ENCODE peak calls at places on chromosomes 16 and 17, in nine cellular contexts. V is heart left ventricle, T is WERI-Rb-1, C is AG10803, G is fibroblast of pulmonary artery, E is AG09309, Q is mucosa of descending colon, A is foreskin fibroblast, F is right lobe of liver. X is an unnamed sample.

GRCh38 chr17:69275751-69276150 is 47.1 kb upstream of the ABCA10 start:
- DNase-seq in C (no peak), G (no peak), E (no peak), T (no peak), Q (no peak), A (no peak), F (no peak), V (no peak), X (no peak)

GRCh38 chr16:71769222-71769621 is 39.4 kb downstream of the AP1G1 start:
- DNase-seq in G (no peak), A (no peak), F (no peak), T (no peak), V (no peak), E (no peak), Q (no peak), C (no peak), X (peak; percentile 14)

GRCh38 chr17:56777859-56778258 is 55.9 kb downstream of the C17orf67 start:
- DNase-seq in T (no peak), E (no peak), V (no peak), A (peak; percentile 81), G (peak; percentile 9), F (no peak), C (peak; percentile 68), Q (no peak), X (peak; percentile 42)

GRCh38 chr16:15482068-15482747 is 47.8 kb downstream of the BMERB1 start:
- DNase-seq in A (peak; percentile 95), F (peak; percentile 77), T (peak; percentile 35), E (peak; percentile 83), C (peak; percentile 92), V (peak; percentile 48), Q (peak; percentile 33), G (peak; percentile 95), X (peak; percentile 99)

GRCh38 chr17:74855323-74855722 is 4.4 kb downstream of the GRIN2C start:
- DNase-seq in C (no peak), G (no peak), Q (no peak), V (no peak), F (no peak), A (no peak), E (no peak), T (no peak), X (no peak)

GRCh38 chr17:59620518-59621259 is 994 bp downstream of the CLTC start:
- DNase-seq in G (peak; percentile 39), C (peak; percentile 23), V (peak; percentile 38), A (no peak), E (no peak), F (peak; percentile 35), T (peak; percentile 73), Q (peak; percentile 63), X (peak; percentile 46)

GRCh38 chr16:72481419-72481818 is 309.5 kb upstream of the PMFBP1 start:
- DNase-seq in C (peak; percentile 7), G (peak; percentile 72), T (no peak), F (no peak), V (no peak), Q (no peak), E (no peak), A (no peak), X (no peak)

GRCh38 chr17:34579979-34580684 is 750 bp downstream of the TMEM132E start:
- DNase-seq in T (no peak), C (peak; percentile 7), V (peak; percentile 30), A (peak; percentile 16), Q (no peak), G (no peak), E (no peak), F (peak; percentile 38), X (peak; percentile 2)

GRCh38 chr16:59060212-59060611 is 326.1 kb upstream of the GOT2 start:
- DNase-seq in E (no peak), A (peak; percentile 69), T (no peak), F (no peak), G (peak; percentile 59), C (peak; percentile 79), Q (no peak), V (no peak), X (peak; percentile 74)

GRCh38 chr17:33572615-33573014 is 279.5 kb upstream of the ASIC2 start:
- DNase-seq in V (no peak), Q (no peak), E (no peak), F (no peak), C (no peak), G (peak; percentile 20), T (no peak), A (no peak), X (no peak)

GRCh38 chr17:28878981-28879380 is 18.6 kb downstream of the FLOT2 start:
- DNase-seq in F (no peak), Q (no peak), A (peak; percentile 23), T (peak; percentile 80), E (no peak), V (no peak), G (peak; percentile 58), C (peak; percentile 32), X (peak; percentile 78)

GRCh38 chr17:35214631-35215273 is 20.6 kb upstream of the SLC35G3 start:
- DNase-seq in V (no peak), T (no peak), F (no peak), Q (no peak), C (no peak), A (no peak), G (no peak), E (no peak), X (no peak)

GRCh38 chr17:77936881-77937280 is 21.6 kb upstream of the TNRC6C start:
- DNase-seq in V (no peak), C (no peak), T (no peak), F (no peak), Q (no peak), A (no peak), E (no peak), G (no peak), X (no peak)

GRCh38 chr17:72539981-72540897 is 419.4 kb downstream of the SOX9 start:
- DNase-seq in F (peak; percentile 62), Q (peak; percentile 91), E (no peak), T (peak; percentile 71), G (peak; percentile 67), V (peak; percentile 62), C (peak; percentile 62), A (peak; percentile 74), X (peak; percentile 69)

GRCh38 chr17:29112780-29113295 is 67.4 kb downstream of the MYO18A start:
- DNase-seq in A (no peak), V (peak; percentile 52), G (peak; percentile 38), T (no peak), E (no peak), C (peak; percentile 69), F (no peak), Q (no peak), X (no peak)

GRCh38 chr17:81230043-81230820 is 7.5 kb upstream of the CEP131 start:
- DNase-seq in F (peak; percentile 23), V (no peak), C (no peak), E (no peak), A (no peak), G (no peak), T (peak; percentile 75), Q (no peak), X (no peak)

GRCh38 chr16:18048858-18049257 is 287.7 kb downstream of the NPIPA8 start:
- DNase-seq in A (no peak), F (no peak), V (no peak), E (no peak), Q (no peak), G (no peak), C (no peak), T (no peak), X (no peak)

GRCh38 chr17:59684967-59685366 is 22.3 kb downstream of the PTRH2 start:
- DNase-seq in V (no peak), Q (no peak), A (no peak), C (no peak), G (no peak), T (no peak), E (no peak), F (no peak), X (no peak)

GRCh38 chr17:31584436-31585279 is 193.2 kb downstream of the RAB11FIP4 start:
- DNase-seq in G (no peak), A (no peak), F (no peak), C (no peak), V (no peak), E (no peak), Q (no peak), T (no peak), X (no peak)

DNA sequence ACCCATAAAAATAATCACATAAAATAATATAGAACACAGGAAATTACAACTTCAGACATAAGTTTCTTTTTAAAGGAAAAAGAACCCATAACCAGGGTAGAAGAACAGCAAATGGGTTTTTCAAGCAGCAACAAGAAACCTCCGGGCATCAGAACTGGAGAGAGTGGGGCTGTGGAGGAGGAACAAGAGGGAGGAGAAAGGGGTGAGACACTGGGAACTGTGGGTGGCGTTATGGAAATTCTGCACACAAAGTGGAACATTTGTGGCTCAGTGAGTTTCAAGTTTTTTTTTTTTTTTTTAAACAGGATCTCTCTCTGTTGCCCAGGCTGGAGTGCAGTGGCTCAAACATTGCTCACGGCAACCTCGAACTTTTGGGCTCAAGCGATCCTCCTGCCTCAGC is 22.6 kb downstream of the EMP2 start:
- DNase-seq in A (no peak), T (no peak), F (no peak), E (no peak), Q (no peak), V (no peak), G (no peak), C (no peak), X (no peak)
- H3K4me3 ChIP-seq in A (no peak overlapping the region), T (no peak overlapping the region), F (no peak overlapping the region), E (no peak overlapping the region), Q (no peak overlapping the region), V (no peak overlapping the region), G (no peak overlapping the region), C (no peak overlapping the region), X (no peak overlapping the region)

GRCh38 chr17:42536372-42537155 is 523 bp downstream of the NAGLU start:
- DNase-seq in C (peak; percentile 84), V (peak; percentile 81), G (peak; percentile 87), Q (peak; percentile 91), A (peak; percentile 87), E (no peak), F (peak; percentile 94), T (peak; percentile 92), X (peak; percentile 79)
- TF ChIP-seq CTCF in C (no peak), V (peak; percentile 14), G (no peak), Q (no peak), A (no peak), E (no peak), F (no peak), T (no peak), X (no peak)

GRCh38 chr17:42780816-42781638 is 617 bp downstream of the WNK4 start:
- DNase-seq in E (no peak), F (peak; percentile 27), A (no peak), V (no peak), C (no peak), Q (no peak), G (no peak), T (peak; percentile 47), X (no peak)
- H3K4me3 ChIP-seq in E (peak overlapping the region; percentile 90), F (no peak overlapping the region), A (peak overlapping the region; percentile 82), V (peak overlapping the region; percentile 30), C (peak overlapping the region; percentile 78), Q (peak overlapping the region; percentile 48), G (peak overlapping the region; percentile 70), T (peak overlapping the region; percentile 59), X (peak overlapping the region; percentile 64)

GRCh38 chr17:44637066-44637465 is 19.2 kb upstream of the MEIOC start:
- DNase-seq in G (no peak), F (no peak), A (no peak), T (no peak), E (no peak), C (no peak), V (no peak), Q (no peak), X (peak; percentile 57)

GRCh38 chr17:44633998-44634397 is 22.3 kb upstream of the MEIOC start:
- DNase-seq in T (no peak), A (no peak), C (no peak), Q (no peak), V (no peak), F (no peak), E (no peak), G (no peak), X (no peak)

GRCh38 chr17:44630703-44631102 is 25.6 kb upstream of the MEIOC start:
- DNase-seq in V (no peak), F (no peak), Q (no peak), G (no peak), E (no peak), A (no peak), C (no peak), T (no peak), X (no peak)

GRCh38 chr17:44636562-44636961 is 19.7 kb upstream of the MEIOC start:
- DNase-seq in Q (no peak), A (peak; percentile 30), T (no peak), V (no peak), C (peak; percentile 76), E (peak; percentile 45), F (no peak), G (peak; percentile 81), X (peak; percentile 85)
- TF ChIP-seq CTCF in Q (no peak), A (peak; percentile 25), T (no peak), V (peak; percentile 38), C (peak; percentile 77), E (peak; percentile 41), F (peak; percentile 16), G (peak; percentile 45), X (peak; percentile 55)

X was measured in choroid plexus epithelial cell.